ENCODE peak calls at places on chromosomes 11 and 22, in seven cellular contexts. One of them, this sample, is unnamed.
A peak's percentile ranks its signal among the peaks of the same experiment; 100 is the strongest.

GRCh38 chr22:45564349-45565030 is 61.8 kb downstream of the FBLN1 start:
- DNase-seq in NCI-H524: no peak
- DNase-seq in stimulated activated CD8-positive, alpha-beta memory T cell treated with anti-CD3 and anti-CD28 coated beads, Interleukin-15, amount 100 ng/mL, for 1 hour: no peak
- DNase-seq in posterior cingulate gyrus: no peak
- DNase-seq in T-cell: no peak
- DNase-seq in progenitor cell of endocrine pancreas: no peak
- DNase-seq in WERI-Rb-1: no peak
- DNase-seq in this sample: no peak

GRCh38 chr11:720642-721346 is 14.8 kb downstream of the EPS8L2 start:
- DNase-seq in NCI-H524: peak; percentile 37
- DNase-seq in stimulated activated CD8-positive, alpha-beta memory T cell treated with anti-CD3 and anti-CD28 coated beads, Interleukin-15, amount 100 ng/mL, for 1 hour: no peak
- DNase-seq in progenitor cell of endocrine pancreas: no peak
- DNase-seq in posterior cingulate gyrus: no peak
- DNase-seq in WERI-Rb-1: peak; percentile 76
- DNase-seq in T-cell: no peak
- DNase-seq in this sample: peak; percentile 52

GRCh38 chr22:25546751-25547150 is 17.7 kb upstream of the GRK3 start:
- DNase-seq in NCI-H524: no peak
- DNase-seq in T-cell: no peak
- DNase-seq in posterior cingulate gyrus: no peak
- DNase-seq in progenitor cell of endocrine pancreas: no peak
- DNase-seq in stimulated activated CD8-positive, alpha-beta memory T cell treated with anti-CD3 and anti-CD28 coated beads, Interleukin-15, amount 100 ng/mL, for 1 hour: no peak
- DNase-seq in WERI-Rb-1: no peak
- DNase-seq in this sample: no peak

GRCh38 chr11:134332189-134332631 is 422 bp downstream of the GLB1L2 start:
- DNase-seq in T-cell: no peak
- DNase-seq in NCI-H524: peak; percentile 28
- DNase-seq in WERI-Rb-1: peak; percentile 64
- DNase-seq in stimulated activated CD8-positive, alpha-beta memory T cell treated with anti-CD3 and anti-CD28 coated beads, Interleukin-15, amount 100 ng/mL, for 1 hour: no peak
- DNase-seq in progenitor cell of endocrine pancreas: peak; percentile 25
- DNase-seq in posterior cingulate gyrus: no peak
- DNase-seq in this sample: no peak

GRCh38 chr11:123135863-123136446 is 59.1 kb downstream of the CLMP start:
- DNase-seq in NCI-H524: no peak
- DNase-seq in progenitor cell of endocrine pancreas: no peak
- DNase-seq in stimulated activated CD8-positive, alpha-beta memory T cell treated with anti-CD3 and anti-CD28 coated beads, Interleukin-15, amount 100 ng/mL, for 1 hour: no peak
- DNase-seq in T-cell: no peak
- DNase-seq in WERI-Rb-1: no peak
- DNase-seq in posterior cingulate gyrus: no peak
- DNase-seq in this sample: no peak

GRCh38 chr11:116651757-116652237 is 121.0 kb downstream of the BUD13 start:
- DNase-seq in stimulated activated CD8-positive, alpha-beta memory T cell treated with anti-CD3 and anti-CD28 coated beads, Interleukin-15, amount 100 ng/mL, for 1 hour: no peak
- DNase-seq in posterior cingulate gyrus: no peak
- DNase-seq in WERI-Rb-1: no peak
- DNase-seq in progenitor cell of endocrine pancreas: no peak
- DNase-seq in NCI-H524: no peak
- DNase-seq in T-cell: no peak
- DNase-seq in this sample: no peak

GRCh38 chr11:32435152-32435480 is 223 bp downstream of the WT1 start:
- DNase-seq in NCI-H524: peak; percentile 21
- DNase-seq in T-cell: no peak
- DNase-seq in posterior cingulate gyrus: no peak
- DNase-seq in WERI-Rb-1: no peak
- DNase-seq in stimulated activated CD8-positive, alpha-beta memory T cell treated with anti-CD3 and anti-CD28 coated beads, Interleukin-15, amount 100 ng/mL, for 1 hour: no peak
- DNase-seq in progenitor cell of endocrine pancreas: no peak
- DNase-seq in this sample: no peak

GRCh38 chr11:133531971-133532651 is at the start of gene OPCML:
- DNase-seq in WERI-Rb-1: no peak
- DNase-seq in NCI-H524: peak; percentile 9
- DNase-seq in posterior cingulate gyrus: peak; percentile 59
- DNase-seq in T-cell: no peak
- DNase-seq in progenitor cell of endocrine pancreas: no peak
- DNase-seq in stimulated activated CD8-positive, alpha-beta memory T cell treated with anti-CD3 and anti-CD28 coated beads, Interleukin-15, amount 100 ng/mL, for 1 hour: no peak
- DNase-seq in this sample: no peak

GRCh38 chr22:23193882-23194281 is 13.6 kb downstream of the BCR start:
- DNase-seq in NCI-H524: no peak
- DNase-seq in T-cell: no peak
- DNase-seq in posterior cingulate gyrus: peak; percentile 60
- DNase-seq in stimulated activated CD8-positive, alpha-beta memory T cell treated with anti-CD3 and anti-CD28 coated beads, Interleukin-15, amount 100 ng/mL, for 1 hour: no peak
- DNase-seq in progenitor cell of endocrine pancreas: no peak
- DNase-seq in WERI-Rb-1: no peak
- DNase-seq in this sample: no peak

GRCh38 chr22:43820671-43821305 is 8.7 kb upstream of the EFCAB6 start:
- DNase-seq in progenitor cell of endocrine pancreas: no peak
- DNase-seq in T-cell: no peak
- DNase-seq in posterior cingulate gyrus: no peak
- DNase-seq in NCI-H524: no peak
- DNase-seq in stimulated activated CD8-positive, alpha-beta memory T cell treated with anti-CD3 and anti-CD28 coated beads, Interleukin-15, amount 100 ng/mL, for 1 hour: no peak
- DNase-seq in WERI-Rb-1: no peak
- DNase-seq in this sample: no peak

GRCh38 chr11:4018641-4019040 is 76.0 kb upstream of the RRM1 start:
- DNase-seq in stimulated activated CD8-positive, alpha-beta memory T cell treated with anti-CD3 and anti-CD28 coated beads, Interleukin-15, amount 100 ng/mL, for 1 hour: no peak
- DNase-seq in NCI-H524: no peak
- DNase-seq in T-cell: no peak
- DNase-seq in posterior cingulate gyrus: no peak
- DNase-seq in WERI-Rb-1: no peak
- DNase-seq in progenitor cell of endocrine pancreas: no peak
- DNase-seq in this sample: no peak

GRCh38 chr11:112004389-112004788 is 20.8 kb upstream of the DLAT start:
- DNase-seq in T-cell: no peak
- DNase-seq in stimulated activated CD8-positive, alpha-beta memory T cell treated with anti-CD3 and anti-CD28 coated beads, Interleukin-15, amount 100 ng/mL, for 1 hour: no peak
- DNase-seq in progenitor cell of endocrine pancreas: no peak
- DNase-seq in NCI-H524: no peak
- DNase-seq in posterior cingulate gyrus: no peak
- DNase-seq in WERI-Rb-1: no peak
- DNase-seq in this sample: no peak

GRCh38 chr11:115939726-115940421 is 435.7 kb upstream of the CADM1 start:
- DNase-seq in posterior cingulate gyrus: no peak
- DNase-seq in NCI-H524: peak; percentile 93
- DNase-seq in WERI-Rb-1: no peak
- DNase-seq in progenitor cell of endocrine pancreas: no peak
- DNase-seq in stimulated activated CD8-positive, alpha-beta memory T cell treated with anti-CD3 and anti-CD28 coated beads, Interleukin-15, amount 100 ng/mL, for 1 hour: no peak
- DNase-seq in T-cell: no peak
- DNase-seq in this sample: no peak

GRCh38 chr22:35892192-35892591 is 136.4 kb downstream of the RBFOX2 start:
- DNase-seq in stimulated activated CD8-positive, alpha-beta memory T cell treated with anti-CD3 and anti-CD28 coated beads, Interleukin-15, amount 100 ng/mL, for 1 hour: no peak
- DNase-seq in posterior cingulate gyrus: no peak
- DNase-seq in T-cell: no peak
- DNase-seq in progenitor cell of endocrine pancreas: no peak
- DNase-seq in NCI-H524: no peak
- DNase-seq in WERI-Rb-1: no peak
- DNase-seq in this sample: no peak

GRCh38 chr11:18452927-18453326 is 2.7 kb upstream of the LDHAL6A start:
- DNase-seq in progenitor cell of endocrine pancreas: no peak
- DNase-seq in stimulated activated CD8-positive, alpha-beta memory T cell treated with anti-CD3 and anti-CD28 coated beads, Interleukin-15, amount 100 ng/mL, for 1 hour: no peak
- DNase-seq in WERI-Rb-1: no peak
- DNase-seq in NCI-H524: no peak
- DNase-seq in posterior cingulate gyrus: no peak
- DNase-seq in T-cell: no peak
- DNase-seq in this sample: no peak

GRCh38 chr22:36926721-36927435 is 13.4 kb downstream of the CSF2RB start:
- DNase-seq in T-cell: no peak
- DNase-seq in progenitor cell of endocrine pancreas: no peak
- DNase-seq in stimulated activated CD8-positive, alpha-beta memory T cell treated with anti-CD3 and anti-CD28 coated beads, Interleukin-15, amount 100 ng/mL, for 1 hour: no peak
- DNase-seq in WERI-Rb-1: no peak
- DNase-seq in NCI-H524: no peak
- DNase-seq in posterior cingulate gyrus: no peak
- DNase-seq in this sample: no peak